ENCODE peak calls at places on chromosomes 7 and 10, in five cellular contexts. A, S, J, U and X are unnamed samples.

GRCh38 chr10:21002097-21002878 is 105.2 kb upstream of the NEBL start:
- DNase-seq in A (no peak), S (no peak), J (no peak), U (no peak), X (no peak)

GRCh38 chr10:30231071-30231652 is 117.9 kb downstream of the MTPAP start:
- DNase-seq in A (no peak), S (no peak), J (no peak), U (no peak), X (no peak)

GRCh38 chr7:106493041-106493731 is 167.8 kb downstream of the CCDC71L start:
- DNase-seq in A (peak), S (no peak), J (no peak), U (no peak), X (no peak)

GRCh38 chr7:103446046-103446520 is at the start of gene SLC26A5:
- DNase-seq in A (no peak), S (no peak), J (no peak), U (no peak), X (peak)

GRCh38 chr10:125123363-125124113 is 36.8 kb downstream of the CTBP2 start:
- DNase-seq in A (peak), S (no peak), J (peak), U (no peak), X (no peak)

GRCh38 chr10:131923059-131923756 is 22.4 kb downstream of the PPP2R2D start:
- DNase-seq in A (no peak), S (no peak), J (no peak), U (no peak), X (no peak)

GRCh38 chr7:26417911-26418413 is 126.3 kb downstream of the SNX10 start:
- DNase-seq in A (no peak), S (no peak), J (no peak), U (no peak), X (no peak)

GRCh38 chr7:127393370-127394058 is 1.0 kb upstream of the ZNF800 start:
- DNase-seq in A (no peak), S (no peak), J (no peak), U (no peak), X (no peak)

GRCh38 chr7:81662531-81662930 is 107.3 kb downstream of the HGF start:
- DNase-seq in A (no peak), S (no peak), J (no peak), U (no peak), X (no peak)

GRCh38 chr7:155685070-155685790 is 40.8 kb downstream of the RBM33 start:
- DNase-seq in A (no peak), S (no peak), J (no peak), U (no peak), X (no peak)
- TF ChIP-seq CTCF in A (no peak), S (no peak), J (no peak), U (no peak), X (no peak)

DNA sequence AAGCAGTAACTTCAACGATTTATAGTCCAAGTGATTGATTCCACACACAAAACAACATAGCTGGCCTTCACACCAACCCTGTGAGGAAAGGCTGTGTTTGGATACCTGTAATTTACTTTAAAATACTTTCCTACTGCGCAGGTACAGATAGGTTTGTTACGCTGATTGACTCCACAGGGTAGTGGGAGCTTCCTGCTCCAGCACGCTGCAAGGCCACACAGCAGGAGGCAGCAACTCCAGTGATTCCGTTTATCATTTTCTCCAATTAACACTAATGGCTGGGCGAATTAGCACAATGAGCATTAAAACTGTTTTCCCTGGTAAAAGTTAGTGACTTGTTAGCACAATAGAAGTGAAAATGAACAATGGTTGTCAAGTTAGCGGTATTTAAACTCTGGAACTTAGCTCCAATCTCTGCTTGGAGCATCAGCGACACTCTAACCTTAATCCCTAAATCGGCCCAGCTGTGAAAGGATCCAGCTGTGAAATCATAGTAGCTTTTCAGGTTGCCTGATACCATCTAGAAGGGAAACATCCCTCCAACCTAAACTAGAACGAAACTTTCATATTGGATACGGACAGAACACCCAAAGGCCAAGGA is 945 bp downstream of the DCLRE1C start:
- DNase-seq in A (no peak), S (no peak), J (no peak), U (no peak), X (no peak)
- TF ChIP-seq CTCF in A (no peak), S (no peak), J (no peak), U (no peak), X (no peak)

DNA sequence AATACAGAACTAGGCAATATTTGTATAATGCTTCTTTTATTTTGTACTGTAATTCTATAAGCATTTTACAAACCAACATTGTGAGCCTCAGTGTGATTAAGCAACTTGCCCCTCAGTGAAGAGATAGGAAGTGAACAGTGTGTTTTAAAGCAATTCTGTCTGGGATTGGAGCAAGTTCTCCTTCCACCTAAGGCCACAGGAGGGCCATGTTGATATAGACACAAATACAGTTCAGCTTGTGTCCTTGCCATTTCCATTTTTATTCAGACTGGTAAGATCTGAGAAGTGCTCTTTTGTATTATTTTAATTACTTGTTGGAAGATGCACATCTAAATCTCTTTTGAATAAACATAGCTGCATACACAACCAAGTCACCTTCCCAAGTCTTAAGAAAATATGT is 416.3 kb upstream of the COBL start:
- DNase-seq in A (no peak), S (no peak), J (no peak), U (no peak), X (no peak)
- TF ChIP-seq CTCF in A (no peak), S (no peak), J (no peak), U (no peak), X (peak)

DNA sequence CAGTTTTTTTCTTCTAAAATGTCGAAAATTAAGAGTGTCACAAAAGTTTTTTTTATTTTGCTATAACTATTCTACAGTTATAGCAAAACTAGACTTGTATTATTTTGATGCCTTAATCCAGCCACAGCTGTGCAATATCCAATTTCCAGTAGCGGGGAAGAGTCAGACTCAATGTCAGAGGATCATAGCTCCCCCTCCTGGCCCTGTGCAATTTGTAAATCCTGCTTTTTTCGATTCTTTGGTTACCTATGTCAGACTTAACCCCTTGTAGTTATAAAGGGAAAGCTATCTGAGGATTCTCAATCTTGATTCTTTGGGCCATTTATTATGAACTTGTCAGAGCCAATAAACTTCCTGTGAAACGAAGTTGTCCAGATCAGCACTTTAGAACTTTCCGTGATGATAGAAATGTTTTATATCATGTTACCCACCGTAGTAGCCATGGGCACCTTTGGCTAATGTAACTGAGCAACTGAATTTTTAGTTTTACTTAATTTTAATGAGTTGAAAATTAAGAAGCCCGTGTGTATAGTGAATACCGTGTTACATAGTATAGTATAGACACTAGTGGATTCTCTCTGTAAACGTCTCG is 87.7 kb upstream of the PRKCQ start:
- DNase-seq in A (no peak), S (no peak), J (peak), U (no peak), X (peak)
- TF ChIP-seq CTCF in A (no peak), S (peak), J (peak), U (no peak), X (peak)

DNA sequence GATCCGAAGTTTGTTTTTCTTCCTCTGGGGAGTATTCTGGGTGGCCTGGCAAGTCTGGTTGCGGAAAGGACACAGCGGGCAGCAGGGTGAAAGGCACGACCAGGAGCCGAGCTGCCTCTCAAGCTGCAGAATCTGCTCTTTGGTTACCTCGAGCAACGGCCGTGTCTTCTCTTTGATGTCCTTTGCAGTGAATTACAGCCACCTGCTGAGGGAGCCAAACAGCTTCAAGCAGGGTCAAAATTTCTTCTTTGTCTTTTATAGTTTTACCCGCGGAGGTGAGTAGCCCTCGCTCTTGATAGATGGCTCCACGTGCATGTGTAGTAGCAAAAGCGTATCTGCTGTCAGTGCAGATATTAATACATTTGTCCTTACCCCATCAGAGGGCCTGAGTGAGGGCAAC is 177.3 kb upstream of the MBL2 start:
- DNase-seq in A (no peak), S (no peak), J (no peak), U (no peak), X (no peak)
- TF ChIP-seq CTCF in A (no peak), S (no peak), J (peak), U (no peak), X (peak)

GRCh38 chr10:77377678-77378352 is 259.8 kb downstream of the KCNMA1 start:
- DNase-seq in A (no peak), S (no peak), J (no peak), U (no peak), X (no peak)
- TF ChIP-seq CTCF in A (no peak), S (no peak), J (peak), U (no peak), X (peak)

DNA sequence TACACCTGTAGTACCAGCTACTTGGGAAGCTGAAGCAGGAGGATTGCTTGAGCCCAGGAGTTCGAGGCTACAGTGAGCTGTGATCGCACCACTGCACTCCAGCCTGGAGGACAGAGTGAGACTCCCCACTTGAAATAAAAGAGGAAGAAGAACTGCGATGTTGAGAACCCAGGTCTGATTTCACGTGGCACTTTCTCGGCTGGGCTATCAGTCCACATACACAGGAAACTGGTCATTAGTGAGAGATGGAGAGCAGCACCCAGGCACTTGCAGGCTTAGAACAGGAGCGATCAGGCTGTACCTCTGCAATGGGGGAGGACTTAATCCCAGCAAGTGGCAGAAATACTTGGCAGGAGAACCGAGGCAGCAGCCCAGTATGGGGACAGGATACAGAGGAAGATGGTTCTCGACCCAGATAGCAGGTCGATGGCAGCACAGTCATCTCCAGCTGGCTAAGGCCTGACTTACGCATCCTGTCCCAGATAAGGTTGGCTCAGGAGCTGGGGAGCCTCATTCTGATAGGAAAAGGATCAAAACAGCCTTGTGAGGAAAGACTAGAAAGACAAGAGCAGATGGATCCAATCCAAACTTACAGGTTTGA is 487.7 kb upstream of the AUTS2 start:
- DNase-seq in A (no peak), S (no peak), J (no peak), U (no peak), X (no peak)
- TF ChIP-seq CTCF in A (no peak), S (no peak), J (no peak), U (no peak), X (no peak)

DNA sequence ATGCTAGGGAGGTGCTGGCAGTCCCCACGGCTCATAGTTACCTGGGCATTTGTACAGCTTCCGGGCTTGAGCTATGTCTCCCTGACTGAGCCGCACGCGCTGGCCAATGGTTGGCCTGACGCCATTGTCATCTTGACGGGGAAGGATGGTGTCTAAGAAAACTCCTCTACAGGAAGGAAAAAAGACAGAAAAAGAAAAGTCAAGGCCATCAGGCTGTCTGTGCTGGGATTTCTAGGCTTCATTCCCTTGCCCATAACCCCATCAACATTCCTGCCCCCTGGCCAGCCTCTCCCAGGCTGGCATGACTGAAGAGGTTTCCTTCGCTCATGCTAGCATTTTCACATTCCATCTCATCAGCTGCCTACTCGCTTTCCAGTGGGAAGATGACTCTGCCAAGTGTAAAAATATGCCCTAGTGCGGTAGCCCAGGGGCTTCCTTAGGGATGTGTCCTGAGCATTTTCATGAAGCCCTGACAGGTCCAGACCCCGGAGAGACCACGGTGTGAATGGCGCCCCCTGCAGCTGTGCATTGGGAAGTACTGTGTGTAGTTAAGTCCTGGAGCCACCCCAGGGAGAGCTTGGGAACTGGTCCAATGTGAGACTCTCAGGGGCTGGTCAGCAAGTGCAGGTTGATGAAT is 54.5 kb upstream of the OPALIN start:
- DNase-seq in A (peak), S (no peak), J (no peak), U (no peak), X (no peak)
- TF ChIP-seq CTCF in A (no peak), S (no peak), J (peak), U (no peak), X (peak)

DNA sequence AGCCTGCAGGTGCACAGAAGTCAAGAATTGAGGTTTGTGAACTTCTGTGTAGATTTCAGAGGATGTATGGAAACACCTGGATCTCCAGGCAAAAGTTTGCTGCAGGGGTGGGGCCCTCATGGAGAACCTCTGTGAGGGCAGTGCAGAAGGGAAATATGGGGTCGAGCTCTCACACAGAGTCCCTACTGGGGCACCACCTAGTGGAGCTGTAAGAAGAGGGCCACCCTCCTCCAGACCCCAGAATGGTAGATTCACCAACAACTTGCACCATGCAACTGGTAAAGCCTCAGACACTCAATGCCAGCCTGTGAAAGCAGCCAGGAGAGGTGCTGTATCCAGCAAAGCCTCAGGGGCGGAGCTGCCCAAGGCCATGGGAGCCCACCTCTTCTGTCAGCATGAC is 205.8 kb downstream of the CCSER2 start:
- DNase-seq in A (no peak), S (no peak), J (no peak), U (no peak), X (no peak)
- TF ChIP-seq CTCF in A (no peak), S (peak), J (no peak), U (no peak), X (peak)

GRCh38 chr10:18689498-18689897 is 30.3 kb downstream of the ARL5B start:
- DNase-seq in A (no peak), S (no peak), J (no peak), U (no peak), X (no peak)
- TF ChIP-seq CTCF in A (no peak), S (no peak), J (peak), U (no peak), X (peak)